ENCODE peak calls at places on chromosome 12, in four cellular contexts. Y, D, C and S are unnamed samples.

GRCh38 chr12:52216807-52217206 is 16.2 kb upstream of the KRT7 start:
- DNase-seq in C (no peak), Y (no peak), D (peak; percentile 58), S (no peak)

GRCh38 chr12:131865196-131865875 is 29.1 kb upstream of the ULK1 start:
- DNase-seq in C (no peak), Y (no peak), D (no peak), S (peak; percentile 75)

GRCh38 chr12:12439636-12440035 is 82.8 kb downstream of the BORCS5 start:
- DNase-seq in Y (no peak), D (no peak), C (no peak), S (no peak)

GRCh38 chr12:25401547-25402345 is 151.0 kb upstream of the KRAS start:
- DNase-seq in Y (no peak), C (no peak), D (no peak), S (no peak)

GRCh38 chr12:118060301-118061010 is 523 bp downstream of the WSB2 start:
- DNase-seq in C (no peak), D (peak; percentile 79), Y (no peak), S (peak; percentile 64)

GRCh38 chr12:52126605-52127578 is 47.4 kb downstream of the SMIM41 start:
- DNase-seq in C (no peak), D (peak; percentile 62), Y (no peak), S (no peak)

GRCh38 chr12:32198555-32198954 is 91.9 kb downstream of the BICD1 start:
- DNase-seq in D (no peak), C (no peak), Y (no peak), S (no peak)

GRCh38 chr12:102232446-102232845 is 34.8 kb upstream of the PMCH start:
- DNase-seq in Y (no peak), D (no peak), C (no peak), S (no peak)

GRCh38 chr12:1212529-1212928 is 221.5 kb downstream of the ERC1 start:
- DNase-seq in C (no peak), D (no peak), Y (no peak), S (no peak)

GRCh38 chr12:96578526-96579125 is 89.2 kb downstream of the CFAP54 start:
- DNase-seq in Y (peak; percentile 31), C (no peak), D (no peak), S (peak; percentile 27)

GRCh38 chr12:113248046-113248825 is 27.0 kb downstream of the TPCN1 start:
- DNase-seq in Y (no peak), D (peak; percentile 46), C (no peak), S (no peak)

GRCh38 chr12:12333407-12333831 is 16.6 kb downstream of the MANSC1 start:
- DNase-seq in Y (no peak), D (no peak), C (no peak), S (no peak)